ENCODE peak calls at places on chromosome 13, in nine cellular contexts. R is T-helper 2 cell; T is cerebellar nuclear complex; N is cardiac fibroblast; G is aorta; H is sigmoid colon; F is NCI-H2227 treated with DMSO at 0.1 percent for 48 hours; A is effector memory CD8-positive, alpha-beta T cell; I is stimulated activated CD4-positive, alpha-beta T cell treated with anti-CD3 and anti-CD28 coated beads, Interleukin-1b, Interleukin-23, amount 100 ng/mL, for 24 hours. W is an unnamed sample.
A peak's percentile ranks its signal among the peaks of the same experiment; 100 is the strongest.

GRCh38 chr13:33249066-33249465 is 36.5 kb downstream of the STARD13 start:
- DNase-seq in F (no peak), H (no peak), I (no peak), N (no peak), T (no peak), A (no peak), R (no peak), G (no peak), W (no peak)

GRCh38 chr13:102825400-102825799 is 20.4 kb upstream of the ERCC5 start:
- DNase-seq in H (no peak), T (no peak), A (no peak), N (no peak), G (no peak), R (no peak), F (no peak), I (no peak), W (no peak)

GRCh38 chr13:33262554-33262953 is 23.0 kb downstream of the STARD13 start:
- DNase-seq in G (no peak), N (no peak), H (no peak), A (no peak), I (no peak), T (no peak), F (no peak), R (no peak), W (no peak)

GRCh38 chr13:41050041-41050440 is 11.3 kb upstream of the WBP4 start:
- DNase-seq in A (no peak), N (peak; percentile 18), I (no peak), T (no peak), G (no peak), H (no peak), F (no peak), R (no peak), W (no peak)

GRCh38 chr13:97880298-97880675 is 73.2 kb upstream of the IPO5 start:
- DNase-seq in F (no peak), G (no peak), T (no peak), H (no peak), I (no peak), R (no peak), A (no peak), N (no peak), W (no peak)

GRCh38 chr13:70253834-70254233 is 145.6 kb upstream of the KLHL1 start:
- DNase-seq in N (peak; percentile 4), F (no peak), A (no peak), I (no peak), T (no peak), G (no peak), H (no peak), R (no peak), W (no peak)

GRCh38 chr13:73467103-73467502 is 408.3 kb downstream of the KLF5 start:
- DNase-seq in F (no peak), I (no peak), A (no peak), G (no peak), R (no peak), H (no peak), N (peak; percentile 66), T (no peak), W (no peak)

GRCh38 chr13:46679369-46680180 is 117.4 kb downstream of the ESD start:
- DNase-seq in T (no peak), R (no peak), N (peak; percentile 70), A (peak; percentile 43), H (no peak), F (peak; percentile 28), I (no peak), G (no peak), W (peak; percentile 88)

GRCh38 chr13:95243207-95243606 is 58.0 kb downstream of the ABCC4 start:
- DNase-seq in F (no peak), G (no peak), H (no peak), R (no peak), I (no peak), A (no peak), T (no peak), N (no peak), W (no peak)

GRCh38 chr13:25478186-25478585 is 106.4 kb downstream of the ATP8A2 start:
- DNase-seq in T (no peak), F (no peak), N (no peak), R (no peak), A (no peak), I (no peak), H (no peak), G (no peak), W (peak; percentile 30)

GRCh38 chr13:29771247-29771646 is 79.2 kb downstream of the UBL3 start:
- DNase-seq in I (no peak), A (no peak), R (no peak), G (no peak), T (no peak), F (no peak), H (no peak), N (peak; percentile 53), W (peak; percentile 44)

GRCh38 chr13:101211261-101211660 is 205.0 kb downstream of the NALCN start:
- DNase-seq in H (no peak), I (no peak), A (no peak), N (peak; percentile 6), G (no peak), R (no peak), T (no peak), F (no peak), W (peak; percentile 23)

GRCh38 chr13:77853701-77854100 is 64.9 kb downstream of the EDNRB start:
- DNase-seq in R (no peak), F (no peak), G (no peak), I (no peak), T (no peak), N (no peak), A (no peak), H (no peak), W (no peak)

GRCh38 chr13:97030705-97031452 is 36.6 kb upstream of the OXGR1 start:
- DNase-seq in I (no peak), F (no peak), N (peak; percentile 84), A (no peak), R (no peak), G (no peak), T (no peak), H (no peak), W (peak; percentile 62)

GRCh38 chr13:49213539-49213938 is 6.6 kb upstream of the MLNR start:
- DNase-seq in G (no peak), H (no peak), F (no peak), N (no peak), I (no peak), R (no peak), T (no peak), A (no peak), W (no peak)

GRCh38 chr13:107121793-107122192 is 553.9 kb upstream of the ARGLU1 start:
- DNase-seq in I (no peak), R (no peak), T (no peak), H (no peak), A (no peak), N (no peak), F (no peak), G (no peak), W (no peak)

GRCh38 chr13:91305652-91306051 is 41.8 kb upstream of the MIR17HG start:
- DNase-seq in A (no peak), I (no peak), R (no peak), T (no peak), N (no peak), H (no peak), G (no peak), F (no peak), W (no peak)

GRCh38 chr13:81017525-81018152 is 676.7 kb upstream of the SPRY2 start:
- DNase-seq in R (no peak), H (no peak), A (no peak), F (peak; percentile 4), I (no peak), N (peak; percentile 75), G (no peak), T (peak; percentile 7), W (peak; percentile 38)

GRCh38 chr13:110055089-110055488 is 251.9 kb downstream of the COL4A1 start:
- DNase-seq in R (no peak), H (no peak), I (no peak), F (no peak), T (no peak), A (no peak), G (no peak), N (peak; percentile 10), W (peak; percentile 60)

GRCh38 chr13:64371045-64371444 is 2859.1 kb downstream of the PCDH9 start:
- DNase-seq in N (no peak), F (no peak), G (no peak), T (no peak), H (no peak), R (no peak), A (no peak), I (no peak), W (no peak)

GRCh38 chr13:48973845-48974431 is 1.8 kb upstream of the FNDC3A start:
- DNase-seq in A (no peak), G (no peak), T (no peak), N (no peak), H (no peak), I (no peak), F (no peak), R (no peak), W (no peak)

GRCh38 chr13:51614350-51614786 is 30.1 kb downstream of the WDFY2 start:
- DNase-seq in H (no peak), T (peak; percentile 14), G (no peak), N (no peak), F (peak; percentile 13), A (peak; percentile 33), I (peak; percentile 12), R (no peak), W (peak; percentile 18)

GRCh38 chr13:23007430-23007829 is 173.3 kb upstream of the SGCG start:
- DNase-seq in A (no peak), T (no peak), N (no peak), R (no peak), H (no peak), I (no peak), F (no peak), G (no peak), W (no peak)

GRCh38 chr13:59447846-59448620 is 715.7 kb downstream of the DIAPH3 start:
- DNase-seq in F (no peak), A (no peak), T (no peak), R (no peak), N (peak; percentile 41), I (no peak), H (no peak), G (no peak), W (no peak)

GRCh38 chr13:56400774-56401173 is 739.9 kb upstream of the PRR20A start:
- DNase-seq in H (no peak), T (no peak), F (no peak), A (no peak), N (no peak), R (no peak), I (no peak), G (no peak), W (no peak)

GRCh38 chr13:114087430-114087829 is 45.0 kb downstream of the RASA3 start:
- DNase-seq in I (no peak), G (no peak), A (no peak), F (no peak), R (no peak), N (no peak), T (no peak), H (peak; percentile 57), W (no peak)

GRCh38 chr13:43268632-43269031 is 245.2 kb downstream of the DNAJC15 start:
- DNase-seq in I (no peak), N (peak; percentile 43), G (no peak), R (no peak), H (no peak), T (no peak), A (no peak), F (no peak), W (no peak)

GRCh38 chr13:45398862-45399261 is 19.3 kb downstream of the SLC25A30 start:
- DNase-seq in G (no peak), A (no peak), T (no peak), N (no peak), F (no peak), R (peak; percentile 7), H (no peak), I (no peak), W (no peak)

GRCh38 chr13:21240586-21240985 is 64.1 kb downstream of the MRPL57 start:
- DNase-seq in R (no peak), N (peak; percentile 49), A (no peak), G (no peak), H (no peak), I (no peak), F (no peak), T (no peak), W (peak; percentile 66)

GRCh38 chr13:44276061-44276460 is 97.6 kb upstream of the SERP2 start:
- DNase-seq in N (no peak), F (peak; percentile 4), G (no peak), T (no peak), I (no peak), H (no peak), R (no peak), A (no peak), W (no peak)

GRCh38 chr13:49838989-49839388 is 46.5 kb upstream of the KPNA3 start:
- DNase-seq in A (no peak), F (no peak), N (no peak), T (no peak), R (no peak), I (no peak), G (no peak), H (no peak), W (no peak)